ENCODE peak calls at places on chromosomes 12 and 14, in five cellular contexts. E is iPS-NIHi11; G is NCI-H1436; Z is brain microvascular endothelial cell; K is stimulated activated CD4-positive, alpha-beta T cell treated with anti-CD3 and anti-CD28 coated beads, Interleukin-15, amount 100 ng/mL, for 1 hour. P is an unnamed sample.

GRCh38 chr14:23174266-23174665 is 9.2 kb downstream of the SLC7A8 start:
- DNase-seq in K (no peak), E (no peak), G (no peak), Z (no peak), P (no peak)

GRCh38 chr12:85834378-85834777 is 1.8 kb downstream of the RASSF9 start:
- DNase-seq in Z (no peak), E (no peak), G (no peak), K (no peak), P (no peak)

GRCh38 chr12:69703146-69703642 is 4.1 kb upstream of the BEST3 start:
- DNase-seq in Z (no peak), E (no peak), K (no peak), G (no peak), P (no peak)

GRCh38 chr14:99374964-99375363 is 103.0 kb upstream of the BCL11B start:
- DNase-seq in E (no peak), K (no peak), Z (no peak), G (no peak), P (no peak)

GRCh38 chr12:5059358-5059757 is 15.7 kb downstream of the KCNA5 start:
- DNase-seq in K (no peak), Z (no peak), G (no peak), E (no peak), P (no peak)

GRCh38 chr12:128660532-128661215 is 163.1 kb downstream of the SLC15A4 start:
- DNase-seq in Z (no peak), K (no peak), E (no peak), G (no peak), P (no peak)

GRCh38 chr12:109899783-109900751 is at the start of gene TCHP:
- DNase-seq in G (peak), K (peak), Z (peak), E (peak), P (peak)

GRCh38 chr14:74360163-74360562 is 11.9 kb downstream of the VRTN start:
- DNase-seq in Z (no peak), K (no peak), G (no peak), E (no peak), P (no peak)

GRCh38 chr12:14716848-14717444 is 20.5 kb upstream of the GUCY2C start:
- DNase-seq in E (peak), G (no peak), Z (peak), K (no peak), P (no peak)

GRCh38 chr12:85877459-85877858 is 3.4 kb downstream of the NTS start:
- DNase-seq in E (no peak), Z (no peak), G (no peak), K (no peak), P (no peak)

GRCh38 chr12:116962783-116963356 is 52.1 kb downstream of the FBXW8 start:
- DNase-seq in Z (no peak), E (no peak), K (no peak), G (no peak), P (no peak)

GRCh38 chr12:92062539-92063493 is 82.8 kb downstream of the BTG1 start:
- DNase-seq in G (no peak), K (no peak), Z (no peak), E (no peak), P (no peak)

GRCh38 chr14:81162941-81163340 is 57.8 kb downstream of the GTF2A1 start:
- DNase-seq in K (no peak), E (no peak), Z (peak), G (no peak), P (no peak)

GRCh38 chr12:49365542-49365941 is 1.7 kb upstream of the SPATS2 start:
- DNase-seq in G (no peak), E (no peak), Z (peak), K (no peak), P (no peak)

GRCh38 chr12:53101931-53102781 is 1.1 kb upstream of the SOAT2 start:
- DNase-seq in K (no peak), G (no peak), E (peak), Z (no peak), P (no peak)

GRCh38 chr12:71548906-71549305 is 109.3 kb downstream of the LGR5 start:
- DNase-seq in G (no peak), K (no peak), Z (no peak), E (no peak), P (no peak)

GRCh38 chr14:69490219-69490918 is 5.8 kb downstream of the PLEKHD1 start:
- DNase-seq in Z (no peak), G (no peak), K (no peak), E (no peak), P (no peak)

GRCh38 chr14:72463291-72463866 is 430.5 kb downstream of the DPF3 start:
- DNase-seq in G (no peak), K (no peak), Z (peak), E (no peak), P (no peak)

GRCh38 chr12:21248679-21249078 is 86.0 kb downstream of the SLCO1A2 start:
- DNase-seq in K (no peak), Z (no peak), G (peak), E (peak), P (no peak)

GRCh38 chr14:44316647-44317432 is 190.2 kb downstream of the FSCB start:
- DNase-seq in E (peak), G (no peak), K (no peak), Z (peak), P (no peak)

GRCh38 chr14:89912667-89913211 is 41.8 kb downstream of the EFCAB11 start:
- DNase-seq in G (no peak), E (no peak), K (no peak), Z (peak), P (no peak)

GRCh38 chr12:45231515-45232145 is 15.7 kb downstream of the ANO6 start:
- DNase-seq in E (no peak), K (no peak), Z (peak), G (no peak), P (no peak)

GRCh38 chr14:30443368-30444007 is 115.5 kb upstream of the G2E3 start:
- DNase-seq in E (no peak), G (peak), K (no peak), Z (peak), P (no peak)

GRCh38 chr14:99148861-99149610 is 123.0 kb downstream of the BCL11B start:
- DNase-seq in K (no peak), G (no peak), Z (no peak), E (no peak), P (no peak)

GRCh38 chr12:13208533-13209278 is 12.2 kb downstream of the EMP1 start:
- DNase-seq in E (no peak), G (no peak), K (no peak), Z (no peak), P (no peak)

GRCh38 chr12:80213871-80214270 is 114.5 kb downstream of the OTOGL start:
- DNase-seq in K (no peak), G (no peak), Z (no peak), E (no peak), P (no peak)

GRCh38 chr12:123483602-123484273 is 25.8 kb downstream of the SNRNP35 start:
- DNase-seq in K (no peak), G (no peak), Z (no peak), E (no peak), P (no peak)

GRCh38 chr14:35221462-35221861 is 70.7 kb upstream of the PSMA6 start:
- DNase-seq in G (no peak), E (no peak), K (no peak), Z (no peak), P (no peak)

P was measured in activated B cell treated with CpG ODN at 0.5 μM for 24 hours.